ENCODE peak calls at places on chromosomes 16 and 17, in nine cellular contexts. K, B, A, P, E, V, Q, U and S are unnamed samples.

GRCh38 chr16:88536510-88536909 is 33.7 kb upstream of the ZC3H18 start:
- DNase-seq in K (no peak), B (no peak), A (no peak), P (no peak), E (no peak), V (no peak), Q (no peak), U (no peak), S (no peak)

GRCh38 chr17:48526986-48527741 is 3.6 kb downstream of the HOXB1 start:
- DNase-seq in K (no peak), B (no peak), A (no peak), P (no peak), E (no peak), V (no peak), Q (no peak), U (no peak), S (no peak)

GRCh38 chr17:41717408-41718286 is 5.5 kb downstream of the GAST start:
- DNase-seq in K (no peak), B (no peak), A (no peak), P (no peak), E (peak), V (no peak), Q (no peak), U (peak), S (no peak)

GRCh38 chr16:88023786-88024185 is 72.6 kb downstream of the BANP start:
- DNase-seq in K (no peak), B (no peak), A (no peak), P (no peak), E (no peak), V (no peak), Q (no peak), U (no peak), S (no peak)

GRCh38 chr17:41528959-41529353 is 848 bp upstream of the KRT19 start:
- DNase-seq in K (no peak), B (no peak), A (peak), P (no peak), E (no peak), V (no peak), Q (no peak), U (no peak), S (no peak)

GRCh38 chr17:52209507-52209906 is 51.0 kb upstream of the CA10 start:
- DNase-seq in K (no peak), B (no peak), A (no peak), P (no peak), E (no peak), V (no peak), Q (no peak), U (no peak), S (no peak)

GRCh38 chr16:9625122-9625521 is 533.7 kb downstream of the HAPSTR1 start:
- DNase-seq in K (no peak), B (no peak), A (no peak), P (no peak), E (no peak), V (no peak), Q (no peak), U (no peak), S (no peak)

GRCh38 chr17:71110326-71110725 is 941.0 kb downstream of the KCNJ2 start:
- DNase-seq in K (no peak), B (no peak), A (no peak), P (no peak), E (no peak), V (no peak), Q (no peak), U (peak), S (no peak)

GRCh38 chr16:77888786-77889185 is 100.4 kb downstream of the VAT1L start:
- DNase-seq in K (no peak), B (no peak), A (no peak), P (no peak), E (no peak), V (no peak), Q (no peak), U (no peak), S (no peak)

GRCh38 chr16:74667215-74667765 is 613 bp upstream of the RFWD3 start:
- DNase-seq in K (peak), B (peak), A (peak), P (peak), E (no peak), V (peak), Q (peak), U (peak), S (no peak)

GRCh38 chr16:50610331-50611262 is 62.4 kb downstream of the NKD1 start:
- DNase-seq in K (no peak), B (no peak), A (no peak), P (no peak), E (no peak), V (no peak), Q (no peak), U (no peak), S (no peak)

GRCh38 chr16:50166511-50167500 is 13.7 kb downstream of the TENT4B start:
- DNase-seq in K (no peak), B (no peak), A (no peak), P (no peak), E (no peak), V (no peak), Q (no peak), U (no peak), S (no peak)

GRCh38 chr16:880471-881171 is 80.1 kb upstream of the GNG13 start:
- DNase-seq in K (peak), B (no peak), A (no peak), P (no peak), E (no peak), V (no peak), Q (peak), U (no peak), S (no peak)

GRCh38 chr16:11472851-11473250 is 113.9 kb downstream of the LITAF start:
- DNase-seq in K (no peak), B (no peak), A (no peak), P (no peak), E (no peak), V (no peak), Q (no peak), U (no peak), S (no peak)

GRCh38 chr16:4293822-4294457 is 21.1 kb upstream of the TFAP4 start:
- DNase-seq in K (peak), B (no peak), A (no peak), P (peak), E (peak), V (no peak), Q (peak), U (peak), S (no peak)

GRCh38 chr17:21001111-21001812 is 41.5 kb downstream of the USP22 start:
- DNase-seq in K (no peak), B (no peak), A (no peak), P (no peak), E (no peak), V (no peak), Q (no peak), U (no peak), S (no peak)